ENCODE peak calls at places on chromosomes 5 and 9, in nine cellular contexts. One of them, this sample, is unnamed.

GRCh38 chr9:136645903-136646754 is 16.6 kb upstream of the EGFL7 start:
- DNase-seq in fibroblast of lung: no peak
- DNase-seq in DND-41: no peak
- DNase-seq in Panc1: no peak
- DNase-seq in cardiac muscle cell: no peak
- DNase-seq in GM23248: no peak
- DNase-seq in prostate gland: no peak
- DNase-seq in uterus: peak; percentile 56
- DNase-seq in CD8-positive, alpha-beta T cell: no peak
- DNase-seq in this sample: no peak

GRCh38 chr9:134293576-134294227 is 32.6 kb upstream of the RXRA start:
- DNase-seq in fibroblast of lung: peak; percentile 7
- DNase-seq in DND-41: no peak
- DNase-seq in Panc1: no peak
- DNase-seq in cardiac muscle cell: no peak
- DNase-seq in GM23248: peak; percentile 60
- DNase-seq in prostate gland: no peak
- DNase-seq in uterus: no peak
- DNase-seq in CD8-positive, alpha-beta T cell: no peak
- DNase-seq in this sample: no peak

GRCh38 chr5:60287174-60287771 is 393.7 kb upstream of the PDE4D start:
- DNase-seq in fibroblast of lung: peak; percentile 52
- DNase-seq in DND-41: peak; percentile 9
- DNase-seq in Panc1: peak; percentile 22
- DNase-seq in cardiac muscle cell: peak; percentile 79
- DNase-seq in GM23248: peak; percentile 52
- DNase-seq in prostate gland: no peak
- DNase-seq in uterus: no peak
- DNase-seq in CD8-positive, alpha-beta T cell: no peak
- DNase-seq in this sample: no peak

GRCh38 chr9:138122201-138122600 is 244.6 kb downstream of the CACNA1B start:
- DNase-seq in fibroblast of lung: no peak
- DNase-seq in DND-41: no peak
- DNase-seq in Panc1: no peak
- DNase-seq in cardiac muscle cell: no peak
- DNase-seq in GM23248: no peak
- DNase-seq in prostate gland: no peak
- DNase-seq in uterus: no peak
- DNase-seq in CD8-positive, alpha-beta T cell: no peak
- DNase-seq in this sample: no peak

GRCh38 chr5:90293931-90294330 is 115.6 kb downstream of the CETN3 start:
- DNase-seq in fibroblast of lung: peak; percentile 99
- DNase-seq in DND-41: no peak
- DNase-seq in Panc1: no peak
- DNase-seq in cardiac muscle cell: peak; percentile 53
- DNase-seq in GM23248: peak; percentile 62
- DNase-seq in prostate gland: no peak
- DNase-seq in uterus: no peak
- DNase-seq in CD8-positive, alpha-beta T cell: no peak
- DNase-seq in this sample: no peak

GRCh38 chr5:93929146-93929545 is 187.7 kb upstream of the POU5F2 start:
- DNase-seq in fibroblast of lung: peak; percentile 68
- DNase-seq in DND-41: no peak
- DNase-seq in Panc1: no peak
- DNase-seq in cardiac muscle cell: no peak
- DNase-seq in GM23248: peak; percentile 4
- DNase-seq in prostate gland: no peak
- DNase-seq in uterus: no peak
- DNase-seq in CD8-positive, alpha-beta T cell: no peak
- DNase-seq in this sample: no peak

GRCh38 chr9:77999231-77999631 is 32.4 kb downstream of the GNAQ start:
- DNase-seq in fibroblast of lung: peak; percentile 63
- DNase-seq in DND-41: no peak
- DNase-seq in Panc1: no peak
- DNase-seq in cardiac muscle cell: no peak
- DNase-seq in GM23248: peak; percentile 37
- DNase-seq in prostate gland: no peak
- DNase-seq in uterus: no peak
- DNase-seq in CD8-positive, alpha-beta T cell: no peak
- DNase-seq in this sample: no peak

GRCh38 chr5:111975133-111975532 is 218.1 kb upstream of the NREP start:
- DNase-seq in fibroblast of lung: no peak
- DNase-seq in DND-41: no peak
- DNase-seq in Panc1: no peak
- DNase-seq in cardiac muscle cell: no peak
- DNase-seq in GM23248: peak; percentile 69
- DNase-seq in prostate gland: no peak
- DNase-seq in uterus: no peak
- DNase-seq in CD8-positive, alpha-beta T cell: no peak
- DNase-seq in this sample: no peak

GRCh38 chr5:77418601-77419591 is 73.2 kb downstream of the WDR41 start:
- DNase-seq in fibroblast of lung: peak; percentile 29
- DNase-seq in DND-41: no peak
- DNase-seq in Panc1: no peak
- DNase-seq in cardiac muscle cell: no peak
- DNase-seq in GM23248: peak; percentile 30
- DNase-seq in prostate gland: peak; percentile 25
- DNase-seq in uterus: no peak
- DNase-seq in CD8-positive, alpha-beta T cell: no peak
- DNase-seq in this sample: no peak

GRCh38 chr5:116532762-116533525 is 41.7 kb downstream of the SEMA6A start:
- DNase-seq in fibroblast of lung: peak; percentile 3
- DNase-seq in DND-41: no peak
- DNase-seq in Panc1: no peak
- DNase-seq in cardiac muscle cell: no peak
- DNase-seq in GM23248: no peak
- DNase-seq in prostate gland: no peak
- DNase-seq in uterus: no peak
- DNase-seq in CD8-positive, alpha-beta T cell: no peak
- DNase-seq in this sample: no peak

GRCh38 chr9:88536951-88537742 is 2.2 kb downstream of the NXNL2 start:
- DNase-seq in fibroblast of lung: no peak
- DNase-seq in DND-41: no peak
- DNase-seq in Panc1: no peak
- DNase-seq in cardiac muscle cell: no peak
- DNase-seq in GM23248: no peak
- DNase-seq in prostate gland: no peak
- DNase-seq in uterus: peak; percentile 41
- DNase-seq in CD8-positive, alpha-beta T cell: no peak
- DNase-seq in this sample: no peak

GRCh38 chr9:128556276-128556675 is 3.9 kb downstream of the SPTAN1 start:
- DNase-seq in fibroblast of lung: no peak
- DNase-seq in DND-41: no peak
- DNase-seq in Panc1: no peak
- DNase-seq in cardiac muscle cell: no peak
- DNase-seq in GM23248: no peak
- DNase-seq in prostate gland: no peak
- DNase-seq in uterus: no peak
- DNase-seq in CD8-positive, alpha-beta T cell: no peak
- DNase-seq in this sample: no peak
- H3K4me1 ChIP-seq in fibroblast of lung: peaks cover 15% of the 10 kb centered on the region
- H3K4me1 ChIP-seq in DND-41: peaks cover 53% of the 10 kb centered on the region
- H3K4me1 ChIP-seq in Panc1: peaks cover 44% of the 10 kb centered on the region
- H3K4me1 ChIP-seq in cardiac muscle cell: peaks cover 39% of the 10 kb centered on the region
- H3K4me1 ChIP-seq in GM23248: peaks cover 59% of the 10 kb centered on the region
- H3K4me1 ChIP-seq in prostate gland: peaks cover 16% of the 10 kb centered on the region
- H3K4me1 ChIP-seq in uterus: peaks cover 10% of the 10 kb centered on the region
- H3K4me1 ChIP-seq in CD8-positive, alpha-beta T cell: peaks cover 66% of the 10 kb centered on the region
- H3K4me1 ChIP-seq in this sample: peaks cover 49% of the 10 kb centered on the region

DNA sequence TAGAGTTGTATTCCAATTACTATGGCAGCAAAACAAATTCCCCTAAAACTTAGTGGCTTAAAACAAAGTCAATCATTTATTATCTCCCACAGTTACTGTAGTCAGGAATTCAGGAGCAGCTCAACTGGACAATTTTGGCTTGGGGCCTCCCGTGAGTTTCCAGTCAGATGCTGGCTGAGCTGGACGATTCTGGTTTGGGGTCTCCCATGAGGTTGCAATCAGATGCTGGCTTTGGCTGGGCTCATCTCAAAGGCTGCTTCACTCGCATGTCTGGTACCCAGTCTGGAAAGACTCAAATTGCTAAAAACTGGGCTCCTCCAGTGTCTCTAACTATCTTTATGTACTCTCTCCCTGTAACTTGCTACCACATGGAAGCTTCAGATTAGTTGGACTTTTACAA is 130.1 kb downstream of the C5orf15 start:
- DNase-seq in fibroblast of lung: no peak
- DNase-seq in DND-41: no peak
- DNase-seq in Panc1: no peak
- DNase-seq in cardiac muscle cell: no peak
- DNase-seq in GM23248: no peak
- DNase-seq in prostate gland: no peak
- DNase-seq in uterus: no peak
- DNase-seq in CD8-positive, alpha-beta T cell: no peak
- DNase-seq in this sample: no peak
- H3K27me3 ChIP-seq in fibroblast of lung: no peaks in the 10 kb centered on the region
- H3K27me3 ChIP-seq in DND-41: peaks cover 11% of the 10 kb centered on the region
- H3K27me3 ChIP-seq in Panc1: peaks cover 28% of the 10 kb centered on the region
- H3K27me3 ChIP-seq in cardiac muscle cell: no peaks in the 10 kb centered on the region
- H3K27me3 ChIP-seq in GM23248: peaks cover 42% of the 10 kb centered on the region
- H3K27me3 ChIP-seq in prostate gland: no peaks in the 10 kb centered on the region
- H3K27me3 ChIP-seq in uterus: no peaks in the 10 kb centered on the region
- H3K27me3 ChIP-seq in CD8-positive, alpha-beta T cell: no peaks in the 10 kb centered on the region
- H3K27me3 ChIP-seq in this sample: no peaks in the 10 kb centered on the region

DNA sequence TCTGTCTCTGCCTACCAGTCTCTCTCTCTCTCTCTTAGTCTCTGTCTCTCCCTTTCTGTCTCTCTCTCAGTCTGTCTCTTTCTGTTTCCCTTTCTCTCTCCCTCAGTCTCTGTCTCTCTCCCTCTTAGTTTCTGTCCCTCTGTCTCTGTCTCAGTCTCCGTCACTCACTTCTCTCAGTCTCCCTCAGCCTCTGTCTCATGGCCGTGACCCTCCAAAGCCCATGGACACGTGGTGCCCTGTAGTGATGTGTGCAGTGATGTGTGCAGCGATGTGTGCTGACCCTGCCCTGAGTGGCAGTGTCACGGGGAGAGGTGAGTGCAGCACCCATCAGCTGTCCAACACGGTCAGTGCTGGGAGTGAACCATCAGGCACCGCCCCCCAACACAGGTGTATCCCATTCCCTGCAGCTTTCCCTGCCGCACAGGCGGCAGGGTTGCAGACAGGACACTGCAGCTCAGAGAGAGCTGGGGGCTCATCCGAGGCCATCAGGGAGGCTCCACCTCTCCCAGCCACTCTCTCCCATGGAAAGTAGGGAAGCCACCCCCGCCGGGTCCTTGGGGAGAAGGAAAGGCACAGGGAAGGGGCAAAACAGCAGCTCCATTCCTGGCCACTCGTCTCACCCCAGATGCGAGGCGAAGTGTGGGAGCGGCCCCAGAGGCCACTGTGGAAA is 794 bp upstream of the LRRC14B start:
- DNase-seq in fibroblast of lung: no peak
- DNase-seq in DND-41: no peak
- DNase-seq in Panc1: no peak
- DNase-seq in cardiac muscle cell: no peak
- DNase-seq in GM23248: no peak
- DNase-seq in prostate gland: no peak
- DNase-seq in uterus: no peak
- DNase-seq in CD8-positive, alpha-beta T cell: no peak
- DNase-seq in this sample: no peak
- H3K27ac ChIP-seq in fibroblast of lung: no peak overlapping the region
- H3K27ac ChIP-seq in DND-41: no peak overlapping the region
- H3K27ac ChIP-seq in Panc1: peak overlapping the region; percentile 68
- H3K27ac ChIP-seq in cardiac muscle cell: peak overlapping the region; percentile 56
- H3K27ac ChIP-seq in GM23248: no peak overlapping the region
- H3K27ac ChIP-seq in prostate gland: peak overlapping the region; percentile 36
- H3K27ac ChIP-seq in uterus: no peak overlapping the region
- H3K27ac ChIP-seq in CD8-positive, alpha-beta T cell: no peak overlapping the region
- H3K27ac ChIP-seq in this sample: no peak overlapping the region

DNA sequence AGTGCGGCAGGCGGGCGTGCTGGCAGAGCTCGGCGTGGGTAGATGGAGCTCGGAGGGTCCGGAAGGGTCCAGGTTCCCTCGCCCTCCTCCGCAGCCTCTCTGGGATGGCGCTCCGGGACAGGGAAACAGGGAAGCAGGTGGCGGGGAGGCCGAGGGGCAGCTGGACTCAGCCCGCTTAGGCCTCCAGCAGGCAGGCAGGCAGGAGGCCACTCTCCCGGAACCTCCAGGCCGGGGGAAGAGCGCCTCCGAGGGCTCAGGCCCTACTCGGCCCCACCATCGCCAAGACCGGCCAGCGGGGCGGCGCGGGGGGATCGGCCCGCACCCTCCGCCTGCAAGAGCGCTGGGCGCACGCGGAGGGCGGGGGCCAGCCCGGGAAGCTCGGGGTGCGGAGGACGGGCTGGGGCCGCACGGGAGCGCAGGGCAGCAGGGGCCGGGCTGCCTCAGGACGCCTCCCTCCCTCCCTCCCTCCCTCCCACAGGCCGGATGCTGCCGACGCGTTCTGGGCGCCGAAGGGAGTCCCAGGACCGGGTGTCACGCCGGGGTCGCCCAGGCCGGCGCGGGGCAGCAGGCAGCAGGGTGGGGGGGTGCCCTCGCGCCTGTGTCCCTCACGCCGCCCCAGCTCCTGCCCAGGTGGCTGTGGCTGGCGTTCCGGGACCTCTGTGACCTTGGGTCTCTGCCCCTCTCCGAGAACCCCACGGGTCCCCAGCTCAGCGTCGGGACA is 977 bp downstream of the MGAT4B start:
- DNase-seq in fibroblast of lung: peak; percentile 45
- DNase-seq in DND-41: no peak
- DNase-seq in Panc1: no peak
- DNase-seq in cardiac muscle cell: peak; percentile 61
- DNase-seq in GM23248: peak; percentile 82
- DNase-seq in prostate gland: no peak
- DNase-seq in uterus: peak; percentile 29
- DNase-seq in CD8-positive, alpha-beta T cell: no peak
- DNase-seq in this sample: no peak
- H3K4me1 ChIP-seq in fibroblast of lung: peaks cover 14% of the 10 kb centered on the region
- H3K4me1 ChIP-seq in DND-41: peaks cover 45% of the 10 kb centered on the region
- H3K4me1 ChIP-seq in Panc1: peaks cover 30% of the 10 kb centered on the region
- H3K4me1 ChIP-seq in cardiac muscle cell: peaks cover 22% of the 10 kb centered on the region
- H3K4me1 ChIP-seq in GM23248: peaks cover 17% of the 10 kb centered on the region
- H3K4me1 ChIP-seq in prostate gland: peaks cover 12% of the 10 kb centered on the region
- H3K4me1 ChIP-seq in uterus: no peaks in the 10 kb centered on the region
- H3K4me1 ChIP-seq in CD8-positive, alpha-beta T cell: peaks cover 33% of the 10 kb centered on the region
- H3K4me1 ChIP-seq in this sample: peaks cover 19% of the 10 kb centered on the region

This sample was measured in naive thymus-derived CD4-positive, alpha-beta T cell.